ENCODE peak calls at places on chromosomes 3 and 15, in four cellular contexts. L is IMR-90, Z is stomach, F is colonic mucosa. Y is an unnamed sample. For H3K27me3 and H3K4me1, the result is how much of the 10 kb centered on the place peaks cover.

GRCh38 chr15:101376615-101377395 is 81.8 kb upstream of the SNRPA1 start:
- DNase-seq in Z (no peak), L (no peak), F (no peak), Y (no peak)

GRCh38 chr15:92580021-92580420 is 75.6 kb downstream of the FAM174B start:
- DNase-seq in L (no peak), Z (no peak), F (no peak), Y (no peak)

GRCh38 chr15:98651581-98652220 is 3.4 kb downstream of the IGF1R start:
- DNase-seq in F (peak), L (peak), Z (no peak), Y (no peak)

GRCh38 chr3:11764931-11765363 is 81.7 kb downstream of the TAMM41 start:
- DNase-seq in F (no peak), Z (no peak), L (peak), Y (no peak)

GRCh38 chr15:90860450-90860849 is 7.9 kb upstream of the FURIN start:
- DNase-seq in Z (no peak), F (no peak), L (no peak), Y (no peak)

GRCh38 chr3:62416109-62416508 is 42.8 kb upstream of the FEZF2 start:
- DNase-seq in L (no peak), F (no peak), Z (no peak), Y (no peak)

GRCh38 chr15:75422554-75422953 is 28.9 kb downstream of the SIN3A start:
- DNase-seq in Z (no peak), L (no peak), F (no peak), Y (no peak)

GRCh38 chr3:124951511-124952390 is 17.2 kb upstream of the MUC13 start:
- DNase-seq in Z (no peak), L (peak), F (peak), Y (no peak)

GRCh38 chr3:51945031-51945840 is 3.1 kb downstream of the PARP3 start:
- DNase-seq in F (no peak), Z (no peak), L (no peak), Y (peak)

GRCh38 chr3:155744626-155745324 is at the start of gene PLCH1:
- DNase-seq in Z (peak), L (peak), F (peak), Y (peak)

GRCh38 chr15:26665950-26666921 is 106.6 kb downstream of the GABRB3 start:
- DNase-seq in Z (no peak), L (no peak), F (no peak), Y (no peak)

GRCh38 chr3:124843496-124843895 is 43.7 kb downstream of the ITGB5 start:
- DNase-seq in Z (no peak), F (no peak), L (no peak), Y (no peak)

GRCh38 chr3:150232992-150233451 is 175.1 kb upstream of the TSC22D2 start:
- DNase-seq in F (no peak), Z (peak), L (peak), Y (no peak)

GRCh38 chr3:58188173-58188564 is 22.6 kb downstream of the DNASE1L3 start:
- DNase-seq in L (no peak), F (no peak), Z (no peak), Y (no peak)

GRCh38 chr3:52798978-52799476 is 4.4 kb downstream of the ITIH3 start:
- DNase-seq in Z (peak), L (no peak), F (peak), Y (peak)

GRCh38 chr3:193620650-193621049 is 27.6 kb downstream of the OPA1 start:
- DNase-seq in F (no peak), L (peak), Z (no peak), Y (no peak)

GRCh38 chr3:30625541-30626438 is 19.4 kb downstream of the TGFBR2 start:
- DNase-seq in F (no peak), L (peak), Z (no peak), Y (peak)

GRCh38 chr3:156792945-156793344 is 33.2 kb upstream of the LEKR1 start:
- DNase-seq in L (no peak), F (no peak), Z (no peak), Y (no peak)

GRCh38 chr3:146125946-146126345 is 35.0 kb downstream of the PLOD2 start:
- DNase-seq in L (peak), F (no peak), Z (no peak), Y (no peak)

GRCh38 chr3:52839268-52839575 is 4.4 kb upstream of the MUSTN1 start:
- DNase-seq in F (no peak), L (no peak), Z (no peak), Y (no peak)

GRCh38 chr3:124599147-124599765 is 131.0 kb upstream of the UMPS start:
- DNase-seq in Z (no peak), F (no peak), L (no peak), Y (no peak)

GRCh38 chr15:71780349-71780976 is 29.9 kb upstream of the NR2E3 start:
- DNase-seq in L (peak), F (no peak), Z (no peak), Y (peak)

GRCh38 chr3:4323246-4324027 is 20.3 kb downstream of the SETMAR start:
- DNase-seq in Z (no peak), F (no peak), L (no peak), Y (no peak)

GRCh38 chr3:4322635-4323034 is 19.5 kb downstream of the SETMAR start:
- DNase-seq in L (peak), Z (no peak), F (no peak), Y (no peak)

GRCh38 chr3:4321732-4322131 is 18.6 kb downstream of the SETMAR start:
- DNase-seq in L (no peak), F (no peak), Z (no peak), Y (no peak)

GRCh38 chr3:4314688-4315087 is 11.5 kb downstream of the SETMAR start:
- DNase-seq in L (peak), F (no peak), Z (no peak), Y (no peak)

DNA sequence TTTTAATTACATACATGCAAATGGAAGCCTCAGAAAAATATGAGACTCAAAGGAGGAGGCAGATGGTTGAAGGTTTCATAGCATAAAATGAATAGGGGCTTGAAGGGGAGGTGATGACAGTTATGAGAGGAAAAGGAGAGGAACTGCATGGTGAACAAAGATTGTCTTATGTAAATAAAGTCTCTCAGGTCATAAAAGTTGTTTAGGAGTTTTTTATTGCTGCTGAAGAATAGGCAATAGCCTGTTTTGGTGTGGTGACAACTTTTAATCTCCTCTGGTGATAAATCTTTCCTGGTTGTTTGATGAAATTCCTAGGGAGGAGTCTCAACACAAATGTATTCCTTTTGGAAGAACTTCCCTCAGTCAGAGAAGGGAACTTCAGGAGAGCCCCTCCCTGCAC is 17.3 kb downstream of the SETMAR start:
- DNase-seq in L (no peak), F (no peak), Z (no peak), Y (no peak)
- H3K27me3 ChIP-seq in L (under half), F (under half), Z (under half), Y (under half)

GRCh38 chr3:188469228-188469885 is 315.4 kb downstream of the LPP start:
- DNase-seq in Z (no peak), F (no peak), L (no peak), Y (no peak)

GRCh38 chr3:188473045-188473444 is 319.1 kb downstream of the LPP start:
- DNase-seq in F (no peak), Z (no peak), L (no peak), Y (no peak)

GRCh38 chr3:188470508-188471130 is 316.7 kb downstream of the LPP start:
- DNase-seq in F (no peak), Z (no peak), L (no peak), Y (no peak)

GRCh38 chr3:188473591-188474288 is 319.8 kb downstream of the LPP start:
- DNase-seq in Z (no peak), F (no peak), L (no peak), Y (no peak)

GRCh38 chr3:188472331-188472730 is 318.4 kb downstream of the LPP start:
- DNase-seq in Z (no peak), F (no peak), L (peak), Y (no peak)
- H3K4me1 ChIP-seq in Z (under half), F (under half), L (under half), Y (under half)

GRCh38 chr15:68303560-68304436 is 26.3 kb downstream of the FEM1B start:
- DNase-seq in Z (no peak), F (peak), L (no peak), Y (no peak)

GRCh38 chr15:68302729-68303128 is 25.2 kb downstream of the FEM1B start:
- DNase-seq in F (peak), Z (no peak), L (no peak), Y (no peak)

GRCh38 chr15:68305420-68305871 is 27.9 kb downstream of the FEM1B start:
- DNase-seq in Z (no peak), F (peak), L (no peak), Y (no peak)

GRCh38 chr15:68303134-68303533 is 25.6 kb downstream of the FEM1B start:
- DNase-seq in Z (no peak), F (peak), L (no peak), Y (no peak)

DNA sequence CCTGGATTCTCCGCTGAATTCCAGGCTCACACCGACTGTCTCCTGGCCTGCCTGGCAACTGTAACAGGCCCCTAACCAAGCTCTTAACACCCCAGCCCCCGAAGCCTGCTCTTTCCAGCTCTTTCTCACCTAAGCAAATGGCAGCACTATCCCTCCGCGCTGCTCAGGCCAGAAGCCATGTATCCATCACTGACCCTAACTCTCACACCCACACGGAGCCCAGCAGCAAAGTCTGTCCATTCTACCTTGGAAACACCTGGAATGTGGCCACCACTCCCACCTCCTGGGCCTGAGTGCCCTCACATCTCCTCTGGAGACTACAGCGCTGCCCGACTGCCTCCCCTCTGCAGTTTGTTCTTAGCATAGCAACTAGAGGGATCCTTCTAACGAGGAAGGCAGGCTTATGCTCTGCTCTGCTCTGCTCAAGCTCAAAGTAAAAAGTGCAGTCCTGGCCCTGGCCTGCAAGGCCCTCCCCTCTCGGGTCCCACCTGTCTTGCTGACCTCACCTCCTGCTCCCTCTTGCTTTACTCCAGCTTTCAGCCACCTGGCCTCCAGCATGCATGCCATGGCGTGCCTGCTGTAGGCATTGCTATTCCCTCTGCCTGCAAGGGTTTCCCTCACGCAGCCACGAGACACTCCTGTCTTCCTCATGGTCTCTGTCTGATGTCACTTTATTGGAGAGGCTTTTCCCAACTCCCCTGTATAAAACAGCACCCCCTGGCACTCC is 27.2 kb downstream of the FEM1B start:
- DNase-seq in Z (peak), L (no peak), F (peak), Y (no peak)
- TF ChIP-seq CTCF in Z (no peak), L (no peak), F (no peak), Y (peak)

GRCh38 chr3:123329636-123330340 is 119.1 kb downstream of the ADCY5 start:
- DNase-seq in F (no peak), L (no peak), Z (no peak), Y (no peak)

GRCh38 chr3:123327480-123327879 is 121.4 kb downstream of the ADCY5 start:
- DNase-seq in Z (no peak), L (no peak), F (no peak), Y (no peak)

GRCh38 chr3:123326531-123326930 is 122.4 kb downstream of the ADCY5 start:
- DNase-seq in F (no peak), L (no peak), Z (no peak), Y (no peak)

GRCh38 chr3:123328851-123329635 is 119.8 kb downstream of the ADCY5 start:
- DNase-seq in L (peak), Z (peak), F (peak), Y (peak)

GRCh38 chr3:123327956-123328850 is 120.7 kb downstream of the ADCY5 start:
- DNase-seq in L (no peak), Z (no peak), F (no peak), Y (no peak)
- H3K27me3 ChIP-seq in L (under half), Z (under half), F (under half), Y (under half)

DNA sequence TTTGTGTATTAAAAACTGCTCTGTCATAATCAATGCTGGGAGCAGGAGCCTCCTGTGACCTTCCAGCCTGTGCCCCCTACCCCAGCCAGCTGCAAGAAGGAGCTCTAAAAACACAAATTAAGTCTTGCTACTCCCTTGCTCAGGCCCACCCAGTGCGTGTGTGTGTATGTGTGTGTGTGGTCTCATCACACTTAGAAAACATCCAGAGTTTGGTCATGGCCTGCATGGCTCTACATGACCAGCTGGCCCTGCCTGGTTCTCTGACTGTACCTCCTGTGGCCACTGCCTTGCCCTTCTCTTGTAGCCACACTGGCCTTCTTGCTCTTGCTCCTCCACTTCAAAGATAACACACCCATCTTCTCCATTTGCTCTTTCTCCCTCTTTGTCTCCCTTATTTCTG is 13.7 kb downstream of the P2RY14 start:
- DNase-seq in L (no peak), Z (no peak), F (no peak), Y (no peak)
- H3K4me1 ChIP-seq in L (under half), Z (under half), F (under half), Y (under half)

DNA sequence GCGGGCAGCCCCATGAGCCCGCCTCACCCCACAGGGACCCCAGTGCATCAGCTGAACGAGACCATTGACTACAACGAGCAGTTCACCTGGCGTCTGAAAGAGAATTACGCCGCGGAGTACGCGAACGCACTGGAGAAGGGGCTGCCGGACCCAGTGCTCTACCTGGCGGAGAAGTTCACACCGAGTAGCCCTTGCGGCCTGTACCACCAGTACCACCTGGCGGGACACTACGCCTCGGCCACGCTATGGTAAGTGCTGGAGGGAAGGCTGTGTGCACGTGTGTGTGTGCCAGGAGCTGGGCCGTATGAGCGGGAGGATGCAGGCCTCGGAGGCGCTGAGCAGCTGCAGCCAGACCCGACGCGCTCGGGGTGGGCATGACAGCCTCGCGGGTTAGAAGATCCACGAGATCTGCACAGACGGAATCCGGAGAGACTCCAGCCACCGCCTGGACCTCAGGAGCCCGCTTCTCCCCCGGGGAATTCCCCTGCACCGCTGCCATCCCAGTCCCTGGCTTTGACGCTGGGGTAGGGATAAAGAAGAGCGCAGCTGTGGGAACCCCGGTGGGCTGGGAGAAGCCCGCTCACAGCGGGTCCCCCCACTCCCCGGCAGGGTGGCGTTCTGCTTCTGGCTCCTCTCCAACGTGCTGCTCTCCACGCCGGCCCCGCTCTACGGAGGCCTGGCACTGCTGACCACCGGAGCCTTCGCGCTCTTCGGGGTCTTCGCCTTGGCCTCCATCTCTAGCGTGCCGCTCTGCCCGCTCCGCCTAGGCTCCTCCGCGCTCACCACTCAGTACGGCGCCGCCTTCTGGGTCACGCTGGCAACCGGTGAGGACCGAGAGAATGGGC is 2.6 kb downstream of the DUOXA2 start:
- DNase-seq in Z (no peak), L (no peak), F (no peak), Y (no peak)
- TF ChIP-seq CTCF in Z (no peak), L (no peak), F (no peak), Y (no peak)

Y was measured in Caco-2.